ENCODE peak calls at places on chromosome 13, in seven cellular contexts. Z, T, I, Q, H, E and D are unnamed samples.

GRCh38 chr13:113734099-113734825 is 24.8 kb upstream of the TMEM255B start:
- DNase-seq in Z (no peak), T (no peak), I (no peak), Q (no peak), H (no peak), E (no peak), D (no peak)

GRCh38 chr13:111216166-111216960 is 101.3 kb downstream of the ARHGEF7 start:
- DNase-seq in Z (peak), T (peak), I (no peak), Q (no peak), H (peak), E (peak), D (no peak)

GRCh38 chr13:42883771-42884170 is 102.4 kb downstream of the FAM216B start:
- DNase-seq in Z (peak), T (no peak), I (no peak), Q (peak), H (peak), E (no peak), D (peak)

GRCh38 chr13:32229443-32229842 is 85.7 kb downstream of the ZAR1L start:
- DNase-seq in Z (no peak), T (no peak), I (no peak), Q (peak), H (peak), E (no peak), D (no peak)

GRCh38 chr13:30119476-30119875 is 187.9 kb downstream of the KATNAL1 start:
- DNase-seq in Z (no peak), T (peak), I (peak), Q (no peak), H (peak), E (no peak), D (peak)

GRCh38 chr13:48515732-48516131 is 17.1 kb downstream of the RCBTB2 start:
- DNase-seq in Z (no peak), T (no peak), I (no peak), Q (no peak), H (no peak), E (no peak), D (no peak)

GRCh38 chr13:99729745-99730144 is 228.5 kb downstream of the TM9SF2 start:
- DNase-seq in Z (no peak), T (no peak), I (no peak), Q (no peak), H (no peak), E (no peak), D (no peak)

GRCh38 chr13:41231786-41232185 is 31.6 kb downstream of the MTRF1 start:
- DNase-seq in Z (peak), T (no peak), I (no peak), Q (no peak), H (peak), E (no peak), D (no peak)

GRCh38 chr13:27135023-27135422 is 36.6 kb downstream of the USP12 start:
- DNase-seq in Z (no peak), T (no peak), I (no peak), Q (no peak), H (no peak), E (no peak), D (no peak)

GRCh38 chr13:45370922-45371406 is 30.0 kb upstream of the TPT1 start:
- DNase-seq in Z (peak), T (peak), I (peak), Q (peak), H (peak), E (peak), D (no peak)

GRCh38 chr13:32426191-32426980 is 1.5 kb downstream of the N4BP2L1 start:
- DNase-seq in Z (peak), T (peak), I (no peak), Q (no peak), H (no peak), E (peak), D (no peak)

GRCh38 chr13:61768175-61768574 is 352.5 kb upstream of the PCDH20 start:
- DNase-seq in Z (no peak), T (no peak), I (no peak), Q (no peak), H (no peak), E (no peak), D (no peak)

GRCh38 chr13:107586216-107586615 is 629.1 kb downstream of the LIG4 start:
- DNase-seq in Z (no peak), T (no peak), I (peak), Q (no peak), H (no peak), E (no peak), D (peak)

GRCh38 chr13:80235131-80235530 is 105.8 kb downstream of the SPRY2 start:
- DNase-seq in Z (no peak), T (no peak), I (no peak), Q (peak), H (peak), E (no peak), D (no peak)

GRCh38 chr13:64314286-64314685 is 2898.6 kb upstream of the PCDH20 start:
- DNase-seq in Z (no peak), T (no peak), I (no peak), Q (no peak), H (no peak), E (no peak), D (no peak)

GRCh38 chr13:43732726-43733125 is 54.0 kb downstream of the ENOX1 start:
- DNase-seq in Z (no peak), T (no peak), I (no peak), Q (no peak), H (no peak), E (no peak), D (no peak)

GRCh38 chr13:60230593-60230992 is 66.9 kb upstream of the DIAPH3 start:
- DNase-seq in Z (no peak), T (no peak), I (no peak), Q (no peak), H (peak), E (no peak), D (peak)

GRCh38 chr13:74243637-74244526 is 109.7 kb upstream of the KLF12 start:
- DNase-seq in Z (no peak), T (peak), I (peak), Q (no peak), H (peak), E (no peak), D (peak)

GRCh38 chr13:50699874-50700663 is 143.4 kb downstream of the DLEU7 start:
- DNase-seq in Z (no peak), T (no peak), I (no peak), Q (no peak), H (no peak), E (no peak), D (no peak)

GRCh38 chr13:113616281-113616906 is 31.8 kb downstream of the TFDP1 start:
- DNase-seq in Z (no peak), T (no peak), I (no peak), Q (no peak), H (no peak), E (no peak), D (no peak)

GRCh38 chr13:97346097-97346496 is 87.9 kb upstream of the RAP2A start:
- DNase-seq in Z (no peak), T (no peak), I (no peak), Q (no peak), H (no peak), E (no peak), D (no peak)

GRCh38 chr13:45482571-45483173 is 17.9 kb downstream of the COG3 start:
- DNase-seq in Z (no peak), T (no peak), I (no peak), Q (no peak), H (no peak), E (no peak), D (no peak)

GRCh38 chr13:50379584-50379983 is 364.3 kb downstream of the KCNRG start:
- DNase-seq in Z (no peak), T (no peak), I (no peak), Q (no peak), H (peak), E (no peak), D (no peak)

GRCh38 chr13:91312324-91312723 is 35.2 kb upstream of the MIR17HG start:
- DNase-seq in Z (peak), T (no peak), I (no peak), Q (no peak), H (no peak), E (no peak), D (no peak)

GRCh38 chr13:27953671-27954405 is 15.3 kb downstream of the CDX2 start:
- DNase-seq in Z (peak), T (peak), I (peak), Q (peak), H (peak), E (peak), D (no peak)

GRCh38 chr13:46743191-46743590 is 53.8 kb downstream of the ESD start:
- DNase-seq in Z (no peak), T (no peak), I (no peak), Q (no peak), H (no peak), E (no peak), D (no peak)

GRCh38 chr13:77724092-77724491 is 26.6 kb downstream of the SLAIN1 start:
- DNase-seq in Z (no peak), T (peak), I (no peak), Q (no peak), H (no peak), E (no peak), D (no peak)

GRCh38 chr13:102788683-102789082 is 10.1 kb downstream of the POGLUT2 start:
- DNase-seq in Z (no peak), T (no peak), I (no peak), Q (no peak), H (no peak), E (no peak), D (no peak)